ENCODE peak calls at places on chromosomes 2 and 18, in four cellular contexts. N, Y, B and F are unnamed samples. For H3K4me1, H3K36me3 and H3K27me3, the result is how much of the 10 kb centered on the place peaks cover.

GRCh38 chr2:120716641-120717585 is 18.8 kb upstream of the GLI2 start:
- DNase-seq in Y (no peak), N (no peak), B (no peak), F (no peak)

GRCh38 chr18:76448262-76449109 is 46.6 kb downstream of the ZNF516 start:
- DNase-seq in Y (peak), N (no peak), B (no peak), F (no peak)

GRCh38 chr2:42456126-42456839 is 37.5 kb downstream of the KCNG3 start:
- DNase-seq in B (no peak), Y (no peak), N (no peak), F (no peak)

GRCh38 chr2:15860760-15861159 is 79.6 kb upstream of the MYCN start:
- DNase-seq in B (no peak), Y (no peak), N (no peak), F (no peak)

GRCh38 chr2:85222792-85223191 is 89.6 kb downstream of the TCF7L1 start:
- DNase-seq in Y (no peak), B (no peak), N (no peak), F (no peak)

GRCh38 chr2:225597911-225598310 is 198.4 kb downstream of the NYAP2 start:
- DNase-seq in N (no peak), Y (peak), B (no peak), F (no peak)

GRCh38 chr2:674319-674985 is 2.8 kb downstream of the TMEM18 start:
- DNase-seq in Y (peak), N (no peak), B (no peak), F (no peak)

GRCh38 chr18:8389391-8390340 is 219.6 kb upstream of the RAB12 start:
- DNase-seq in B (no peak), N (peak), Y (peak), F (no peak)

GRCh38 chr2:197628043-197628500 is 47.3 kb downstream of the RFTN2 start:
- DNase-seq in N (no peak), Y (peak), B (no peak), F (no peak)

GRCh38 chr2:118669639-118670038 is 177.8 kb downstream of the EN1 start:
- DNase-seq in Y (no peak), B (no peak), N (no peak), F (no peak)

GRCh38 chr2:227819398-227819697 is 5.7 kb downstream of the CCL20 start:
- DNase-seq in B (no peak), Y (no peak), N (no peak), F (no peak)

GRCh38 chr2:194549387-194549786 is 1107.6 kb upstream of the SLC39A10 start:
- DNase-seq in Y (no peak), N (no peak), B (no peak), F (no peak)

GRCh38 chr18:3411854-3412268 is 38.1 kb upstream of the TGIF1 start:
- DNase-seq in N (no peak), B (no peak), Y (peak), F (peak)

GRCh38 chr2:32902986-32903385 is 43.8 kb upstream of the LTBP1 start:
- DNase-seq in N (no peak), Y (no peak), B (no peak), F (no peak)

GRCh38 chr2:28345619-28346018 is 47.0 kb upstream of the FOSL2 start:
- DNase-seq in N (no peak), B (no peak), Y (no peak), F (no peak)

GRCh38 chr18:10213526-10213925 is 240.9 kb upstream of the APCDD1 start:
- DNase-seq in N (no peak), Y (no peak), B (no peak), F (no peak)

GRCh38 chr2:159153063-159153462 is 133.4 kb downstream of the WDSUB1 start:
- DNase-seq in B (no peak), N (no peak), Y (no peak), F (no peak)

GRCh38 chr2:159153463-159153862 is 133.0 kb downstream of the WDSUB1 start:
- DNase-seq in N (no peak), B (no peak), Y (peak), F (no peak)

GRCh38 chr2:159151198-159152118 is 135.0 kb downstream of the WDSUB1 start:
- DNase-seq in B (no peak), N (no peak), Y (no peak), F (no peak)

GRCh38 chr2:159150208-159150607 is 136.3 kb downstream of the WDSUB1 start:
- DNase-seq in B (no peak), Y (peak), N (no peak), F (no peak)

GRCh38 chr2:159152119-159152778 is 134.3 kb downstream of the WDSUB1 start:
- DNase-seq in Y (peak), B (no peak), N (no peak), F (no peak)
- H3K4me1 ChIP-seq in Y (under half), B (under half), N (under half), F (under half)

DNA sequence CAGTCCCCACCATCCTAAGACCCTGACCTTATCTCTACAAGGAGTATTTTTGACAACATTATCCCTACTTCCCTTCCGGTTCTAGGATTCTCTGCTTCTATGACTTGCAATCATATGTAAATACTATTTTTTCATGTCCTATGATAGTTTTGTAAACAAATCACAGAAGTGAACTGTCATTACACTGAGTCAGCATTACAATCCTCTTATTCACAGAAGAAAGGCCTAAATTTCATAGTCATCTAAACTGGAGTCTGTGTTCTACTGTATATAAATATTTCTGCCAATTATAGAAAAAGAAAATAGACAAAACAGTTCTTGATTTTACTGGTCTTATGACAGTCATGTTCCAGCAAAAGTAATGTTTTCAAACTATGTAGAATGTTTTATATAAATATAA is 265.1 kb downstream of the NCKAP5 start:
- DNase-seq in N (no peak), Y (peak), B (no peak), F (no peak)
- H3K36me3 ChIP-seq in N (under half), Y (under half), B (under half), F (under half)

DNA sequence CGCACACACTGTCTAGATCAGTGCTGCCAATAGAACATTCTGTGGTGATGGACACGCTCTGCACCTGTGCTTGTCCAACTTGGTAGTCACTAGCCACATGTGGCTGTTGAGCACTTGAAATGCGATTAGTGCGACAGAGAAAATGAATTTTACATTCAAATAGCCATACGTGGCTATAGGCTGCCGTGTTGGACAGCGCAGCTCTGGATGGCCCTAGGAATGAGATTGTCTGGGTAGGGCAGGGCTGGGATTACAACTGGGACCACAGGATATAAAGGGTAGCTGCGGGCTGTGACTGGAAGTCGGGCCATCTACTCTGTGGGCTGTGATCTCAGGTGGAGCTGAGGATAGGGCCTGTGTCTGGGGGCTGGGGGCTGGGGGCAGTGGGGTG is 5.2 kb downstream of the ASIC4 start:
- DNase-seq in Y (no peak), N (no peak), B (no peak), F (no peak)
- H3K27me3 ChIP-seq in Y (under half), N (half or more), B (under half), F (under half)

DNA sequence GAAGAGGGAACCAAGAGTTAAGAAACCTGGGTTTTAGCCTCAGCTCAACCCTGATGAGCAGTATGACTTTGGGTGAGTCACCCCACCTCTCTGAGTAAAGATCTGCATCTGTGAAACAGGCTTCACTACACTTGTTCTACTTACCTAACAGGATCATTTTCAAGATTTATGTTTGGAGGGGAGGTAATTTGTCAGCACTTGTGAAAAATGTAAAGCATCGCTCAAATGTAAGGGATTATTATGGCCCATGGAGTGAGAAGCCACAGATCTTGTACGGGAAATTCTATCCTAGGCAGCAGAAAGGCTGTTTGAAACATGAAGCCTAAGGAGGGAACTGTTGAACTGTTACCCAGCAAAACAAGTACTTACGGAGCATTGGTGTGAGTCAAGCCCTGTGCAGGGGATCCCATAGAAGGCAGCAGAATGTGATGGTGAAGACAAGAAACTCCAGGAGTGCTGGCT is 160.6 kb downstream of the PRKCE start:
- DNase-seq in N (no peak), Y (peak), B (no peak), F (no peak)
- H3K4me1 ChIP-seq in N (under half), Y (under half), B (under half), F (under half)

GRCh38 chr2:239130041-239130440 is 270.8 kb downstream of the HDAC4 start:
- DNase-seq in N (no peak), Y (no peak), B (no peak), F (no peak)

GRCh38 chr2:239129147-239129896 is 271.5 kb downstream of the HDAC4 start:
- DNase-seq in N (no peak), B (no peak), Y (peak), F (no peak)

GRCh38 chr2:239131521-239131920 is 269.3 kb downstream of the HDAC4 start:
- DNase-seq in N (no peak), Y (no peak), B (no peak), F (no peak)

GRCh38 chr2:239132156-239132709 is 268.6 kb downstream of the HDAC4 start:
- DNase-seq in Y (no peak), B (no peak), N (no peak), F (no peak)

DNA sequence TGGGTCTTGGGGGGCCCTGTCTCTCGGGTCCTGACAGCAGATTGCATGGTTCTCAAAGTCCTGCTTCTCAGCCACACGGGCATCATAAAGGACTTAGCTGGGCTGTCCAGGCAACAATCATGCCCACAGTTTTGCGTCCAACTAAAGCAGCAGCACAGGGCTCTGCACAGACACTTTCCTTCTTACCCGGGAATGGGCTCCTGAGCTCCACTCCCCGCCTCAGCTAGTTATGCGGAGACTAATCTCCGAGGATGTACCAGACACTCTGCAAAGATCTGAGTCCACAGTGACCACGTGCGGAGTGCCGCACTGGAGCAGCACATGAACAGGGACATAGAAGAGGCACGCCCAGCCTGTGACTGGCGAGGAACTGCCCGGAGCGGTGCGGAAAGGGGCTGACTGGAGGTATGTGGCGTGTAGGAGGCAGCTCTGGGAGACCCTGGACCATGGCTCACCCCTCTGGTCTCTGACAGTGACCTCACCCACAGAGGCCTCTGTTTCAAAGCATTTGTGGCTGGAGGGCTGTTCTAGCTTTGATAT is 270.0 kb downstream of the HDAC4 start:
- DNase-seq in Y (no peak), B (no peak), N (no peak), F (no peak)
- H3K36me3 ChIP-seq in Y (under half), B (under half), N (under half), F (under half)

GRCh38 chr2:3023531-3023930 is 354.1 kb downstream of the EIPR1 start:
- DNase-seq in B (no peak), N (no peak), Y (no peak), F (no peak)
- H3K27me3 ChIP-seq in B (under half), N (under half), Y (under half), F (under half)

GRCh38 chr2:112321375-112322320 is 46.3 kb downstream of the ZC3H6 start:
- DNase-seq in Y (peak), B (no peak), N (no peak), F (no peak)

GRCh38 chr2:112318515-112318914 is 43.1 kb downstream of the ZC3H6 start:
- DNase-seq in B (no peak), Y (no peak), N (no peak), F (no peak)

GRCh38 chr2:112317303-112318158 is 42.1 kb downstream of the ZC3H6 start:
- DNase-seq in N (no peak), B (no peak), Y (peak), F (no peak)

DNA sequence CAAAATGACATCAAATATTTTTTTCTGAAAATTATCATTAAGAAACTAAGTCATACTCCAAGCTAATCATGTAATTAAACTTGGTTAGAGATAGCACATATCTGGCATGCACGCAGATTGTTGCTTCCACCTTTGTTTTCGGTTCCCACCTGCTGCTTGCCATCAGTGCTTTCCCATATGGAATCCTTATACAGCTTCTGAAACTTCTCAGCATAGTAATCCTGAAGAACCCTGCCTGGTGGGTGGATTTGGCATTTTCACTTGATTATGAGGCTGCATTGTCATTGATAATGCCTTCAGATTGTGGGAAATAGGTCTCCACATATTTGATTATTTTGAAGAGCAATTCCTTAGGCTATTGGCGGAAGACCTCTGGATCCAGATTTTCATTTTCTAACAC is 47.5 kb downstream of the ZC3H6 start:
- DNase-seq in N (no peak), B (no peak), Y (no peak), F (no peak)
- H3K4me1 ChIP-seq in N (under half), B (under half), Y (under half), F (under half)

GRCh38 chr2:105378276-105378840 is 20.5 kb downstream of the FHL2 start:
- DNase-seq in Y (no peak), N (no peak), B (peak), F (no peak)

GRCh38 chr2:105375001-105375561 is 23.8 kb downstream of the FHL2 start:
- DNase-seq in Y (peak), N (no peak), B (no peak), F (no peak)

GRCh38 chr2:105376010-105376409 is 22.8 kb downstream of the FHL2 start:
- DNase-seq in N (no peak), Y (no peak), B (no peak), F (no peak)

GRCh38 chr2:105377871-105378270 is 21.0 kb downstream of the FHL2 start:
- DNase-seq in Y (no peak), B (peak), N (no peak), F (no peak)

DNA sequence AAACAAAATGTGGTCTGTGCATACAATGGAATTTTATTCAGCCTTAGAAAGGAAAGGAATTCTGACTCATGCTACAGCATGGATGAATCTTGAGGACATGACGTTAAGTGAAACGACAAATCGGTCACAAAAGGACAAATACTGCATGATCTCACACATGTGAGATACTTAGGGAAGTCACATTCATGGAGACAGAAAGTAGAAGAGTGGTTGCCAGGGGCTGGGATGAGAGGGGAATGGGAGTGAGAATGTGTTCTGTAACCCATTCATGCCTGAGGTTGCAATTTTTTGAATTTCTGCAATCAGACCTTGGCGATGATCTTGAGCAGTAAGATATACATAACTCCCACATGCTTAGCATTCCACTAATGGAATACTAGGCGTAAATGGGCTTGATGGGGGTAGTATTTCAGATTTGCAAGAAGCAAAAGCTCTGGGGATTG is 22.0 kb downstream of the FHL2 start:
- DNase-seq in B (peak), Y (peak), N (no peak), F (no peak)
- H3K36me3 ChIP-seq in B (half or more), Y (under half), N (under half), F (under half)